ENCODE peak calls at places on chromosomes 12 and 14, in seven cellular contexts. One of them, this sample, is unnamed.

GRCh38 chr12:130499474-130499873 is 161.8 kb downstream of the PIWIL1 start:
- DNase-seq in AG10803: no peak
- DNase-seq in HFFc6: no peak
- DNase-seq in nephron progenitor cell: no peak
- DNase-seq in H9: no peak
- DNase-seq in cardiac muscle cell: no peak
- DNase-seq in heart right ventricle: no peak
- DNase-seq in this sample: no peak

GRCh38 chr14:102188187-102188586 is 48.5 kb downstream of the WDR20 start:
- DNase-seq in AG10803: no peak
- DNase-seq in HFFc6: no peak
- DNase-seq in nephron progenitor cell: no peak
- DNase-seq in H9: no peak
- DNase-seq in cardiac muscle cell: no peak
- DNase-seq in heart right ventricle: no peak
- DNase-seq in this sample: no peak

GRCh38 chr14:67166450-67166853 is 22.8 kb upstream of the GARIN2 start:
- DNase-seq in AG10803: peak; percentile 55
- DNase-seq in HFFc6: peak; percentile 54
- DNase-seq in nephron progenitor cell: peak; percentile 24
- DNase-seq in H9: no peak
- DNase-seq in cardiac muscle cell: peak; percentile 43
- DNase-seq in heart right ventricle: peak; percentile 16
- DNase-seq in this sample: no peak

GRCh38 chr12:90295858-90296257 is 587.2 kb upstream of the ATP2B1 start:
- DNase-seq in AG10803: no peak
- DNase-seq in HFFc6: no peak
- DNase-seq in nephron progenitor cell: no peak
- DNase-seq in H9: no peak
- DNase-seq in cardiac muscle cell: no peak
- DNase-seq in heart right ventricle: no peak
- DNase-seq in this sample: no peak

GRCh38 chr12:124480469-124481256 is 86.7 kb downstream of the NCOR2 start:
- DNase-seq in AG10803: peak; percentile 52
- DNase-seq in HFFc6: peak; percentile 86
- DNase-seq in nephron progenitor cell: no peak
- DNase-seq in H9: no peak
- DNase-seq in cardiac muscle cell: peak; percentile 20
- DNase-seq in heart right ventricle: no peak
- DNase-seq in this sample: no peak

GRCh38 chr14:58794993-58795762 is 157.4 kb downstream of the DACT1 start:
- DNase-seq in AG10803: no peak
- DNase-seq in HFFc6: no peak
- DNase-seq in nephron progenitor cell: no peak
- DNase-seq in H9: no peak
- DNase-seq in cardiac muscle cell: no peak
- DNase-seq in heart right ventricle: no peak
- DNase-seq in this sample: no peak

GRCh38 chr14:60734465-60735242 is at the start of gene MNAT1:
- DNase-seq in AG10803: peak; percentile 87
- DNase-seq in HFFc6: peak; percentile 77
- DNase-seq in nephron progenitor cell: peak; percentile 79
- DNase-seq in H9: peak; percentile 88
- DNase-seq in cardiac muscle cell: peak; percentile 86
- DNase-seq in heart right ventricle: peak; percentile 76
- DNase-seq in this sample: peak; percentile 50

GRCh38 chr12:3597526-3598210 is 106.7 kb downstream of the PRMT8 start:
- DNase-seq in AG10803: no peak
- DNase-seq in HFFc6: no peak
- DNase-seq in nephron progenitor cell: no peak
- DNase-seq in H9: no peak
- DNase-seq in cardiac muscle cell: no peak
- DNase-seq in heart right ventricle: no peak
- DNase-seq in this sample: no peak

GRCh38 chr14:102020058-102020971 is 55.9 kb downstream of the DYNC1H1 start:
- DNase-seq in AG10803: peak; percentile 91
- DNase-seq in HFFc6: peak; percentile 85
- DNase-seq in nephron progenitor cell: no peak
- DNase-seq in H9: no peak
- DNase-seq in cardiac muscle cell: no peak
- DNase-seq in heart right ventricle: no peak
- DNase-seq in this sample: peak; percentile 57

GRCh38 chr12:104863549-104863948 is 94.5 kb downstream of the SLC41A2 start:
- DNase-seq in AG10803: peak; percentile 71
- DNase-seq in HFFc6: peak; percentile 12
- DNase-seq in nephron progenitor cell: no peak
- DNase-seq in H9: no peak
- DNase-seq in cardiac muscle cell: no peak
- DNase-seq in heart right ventricle: no peak
- DNase-seq in this sample: peak; percentile 24

GRCh38 chr12:1800646-1801284 is 19.6 kb upstream of the LRTM2 start:
- DNase-seq in AG10803: no peak
- DNase-seq in HFFc6: peak; percentile 21
- DNase-seq in nephron progenitor cell: peak; percentile 51
- DNase-seq in H9: peak; percentile 73
- DNase-seq in cardiac muscle cell: peak; percentile 81
- DNase-seq in heart right ventricle: no peak
- DNase-seq in this sample: no peak
- TF ChIP-seq CTCF in AG10803: peak; percentile 30
- TF ChIP-seq CTCF in HFFc6: peak; percentile 60
- TF ChIP-seq CTCF in nephron progenitor cell: peak; percentile 47
- TF ChIP-seq CTCF in H9: peak; percentile 56
- TF ChIP-seq CTCF in cardiac muscle cell: peak; percentile 36
- TF ChIP-seq CTCF in heart right ventricle: peak; percentile 42
- TF ChIP-seq CTCF in this sample: no peak

GRCh38 chr12:63068857-63069442 is 82.1 kb downstream of the AVPR1A start:
- DNase-seq in AG10803: peak; percentile 65
- DNase-seq in HFFc6: peak; percentile 68
- DNase-seq in nephron progenitor cell: no peak
- DNase-seq in H9: no peak
- DNase-seq in cardiac muscle cell: peak; percentile 55
- DNase-seq in heart right ventricle: peak; percentile 6
- DNase-seq in this sample: peak; percentile 48
- TF ChIP-seq CTCF in AG10803: peak; percentile 61
- TF ChIP-seq CTCF in HFFc6: peak; percentile 84
- TF ChIP-seq CTCF in nephron progenitor cell: peak; percentile 61
- TF ChIP-seq CTCF in H9: peak; percentile 82
- TF ChIP-seq CTCF in cardiac muscle cell: peak; percentile 58
- TF ChIP-seq CTCF in heart right ventricle: peak; percentile 73
- TF ChIP-seq CTCF in this sample: peak; percentile 52

GRCh38 chr12:48980389-48980952 is 2.3 kb downstream of the WNT1 start:
- DNase-seq in AG10803: no peak
- DNase-seq in HFFc6: no peak
- DNase-seq in nephron progenitor cell: no peak
- DNase-seq in H9: peak; percentile 88
- DNase-seq in cardiac muscle cell: no peak
- DNase-seq in heart right ventricle: no peak
- DNase-seq in this sample: no peak
- TF ChIP-seq CTCF in AG10803: no peak
- TF ChIP-seq CTCF in HFFc6: no peak
- TF ChIP-seq CTCF in nephron progenitor cell: no peak
- TF ChIP-seq CTCF in H9: peak; percentile 59
- TF ChIP-seq CTCF in cardiac muscle cell: peak; percentile 3
- TF ChIP-seq CTCF in heart right ventricle: no peak
- TF ChIP-seq CTCF in this sample: no peak

GRCh38 chr12:122063691-122064033 is 14.9 kb upstream of the MLXIP start:
- DNase-seq in AG10803: no peak
- DNase-seq in HFFc6: no peak
- DNase-seq in nephron progenitor cell: no peak
- DNase-seq in H9: peak; percentile 80
- DNase-seq in cardiac muscle cell: no peak
- DNase-seq in heart right ventricle: peak; percentile 17
- DNase-seq in this sample: no peak

GRCh38 chr12:122064780-122065588 is 13.6 kb upstream of the MLXIP start:
- DNase-seq in AG10803: peak; percentile 82
- DNase-seq in HFFc6: peak; percentile 76
- DNase-seq in nephron progenitor cell: peak; percentile 76
- DNase-seq in H9: peak; percentile 86
- DNase-seq in cardiac muscle cell: peak; percentile 74
- DNase-seq in heart right ventricle: no peak
- DNase-seq in this sample: peak; percentile 71

GRCh38 chr12:122062832-122063690 is 15.5 kb upstream of the MLXIP start:
- DNase-seq in AG10803: peak; percentile 62
- DNase-seq in HFFc6: peak; percentile 27
- DNase-seq in nephron progenitor cell: peak; percentile 45
- DNase-seq in H9: peak; percentile 77
- DNase-seq in cardiac muscle cell: no peak
- DNase-seq in heart right ventricle: peak; percentile 41
- DNase-seq in this sample: no peak

GRCh38 chr12:122061253-122061652 is 17.3 kb upstream of the MLXIP start:
- DNase-seq in AG10803: no peak
- DNase-seq in HFFc6: no peak
- DNase-seq in nephron progenitor cell: no peak
- DNase-seq in H9: no peak
- DNase-seq in cardiac muscle cell: no peak
- DNase-seq in heart right ventricle: no peak
- DNase-seq in this sample: no peak

GRCh38 chr12:122064034-122064777 is 14.3 kb upstream of the MLXIP start:
- DNase-seq in AG10803: peak; percentile 90
- DNase-seq in HFFc6: peak; percentile 66
- DNase-seq in nephron progenitor cell: peak; percentile 81
- DNase-seq in H9: peak; percentile 100
- DNase-seq in cardiac muscle cell: peak; percentile 96
- DNase-seq in heart right ventricle: peak; percentile 91
- DNase-seq in this sample: peak; percentile 88
- TF ChIP-seq CTCF in AG10803: peak; percentile 31
- TF ChIP-seq CTCF in HFFc6: peak; percentile 58
- TF ChIP-seq CTCF in nephron progenitor cell: peak; percentile 55
- TF ChIP-seq CTCF in H9: peak; percentile 73
- TF ChIP-seq CTCF in cardiac muscle cell: peak; percentile 71
- TF ChIP-seq CTCF in heart right ventricle: peak; percentile 64
- TF ChIP-seq CTCF in this sample: peak; percentile 54

GRCh38 chr12:49633703-49634311 is 10.4 kb downstream of the PRPF40B start:
- DNase-seq in AG10803: no peak
- DNase-seq in HFFc6: no peak
- DNase-seq in nephron progenitor cell: no peak
- DNase-seq in H9: no peak
- DNase-seq in cardiac muscle cell: no peak
- DNase-seq in heart right ventricle: no peak
- DNase-seq in this sample: no peak

GRCh38 chr12:49632401-49632800 is 9.0 kb downstream of the PRPF40B start:
- DNase-seq in AG10803: no peak
- DNase-seq in HFFc6: no peak
- DNase-seq in nephron progenitor cell: no peak
- DNase-seq in H9: no peak
- DNase-seq in cardiac muscle cell: no peak
- DNase-seq in heart right ventricle: no peak
- DNase-seq in this sample: no peak

GRCh38 chr12:49632986-49633702 is 9.8 kb downstream of the PRPF40B start:
- DNase-seq in AG10803: no peak
- DNase-seq in HFFc6: no peak
- DNase-seq in nephron progenitor cell: no peak
- DNase-seq in H9: no peak
- DNase-seq in cardiac muscle cell: no peak
- DNase-seq in heart right ventricle: no peak
- DNase-seq in this sample: no peak

GRCh38 chr12:49627752-49628360 is 4.5 kb downstream of the PRPF40B start:
- DNase-seq in AG10803: peak; percentile 45
- DNase-seq in HFFc6: peak; percentile 44
- DNase-seq in nephron progenitor cell: no peak
- DNase-seq in H9: no peak
- DNase-seq in cardiac muscle cell: no peak
- DNase-seq in heart right ventricle: no peak
- DNase-seq in this sample: no peak

GRCh38 chr12:49631336-49631907 is 8.1 kb downstream of the PRPF40B start:
- DNase-seq in AG10803: no peak
- DNase-seq in HFFc6: no peak
- DNase-seq in nephron progenitor cell: no peak
- DNase-seq in H9: no peak
- DNase-seq in cardiac muscle cell: no peak
- DNase-seq in heart right ventricle: peak; percentile 3
- DNase-seq in this sample: no peak
- TF ChIP-seq CTCF in AG10803: no peak
- TF ChIP-seq CTCF in HFFc6: peak; percentile 23
- TF ChIP-seq CTCF in nephron progenitor cell: no peak
- TF ChIP-seq CTCF in H9: peak; percentile 35
- TF ChIP-seq CTCF in cardiac muscle cell: no peak
- TF ChIP-seq CTCF in heart right ventricle: no peak
- TF ChIP-seq CTCF in this sample: no peak

DNA sequence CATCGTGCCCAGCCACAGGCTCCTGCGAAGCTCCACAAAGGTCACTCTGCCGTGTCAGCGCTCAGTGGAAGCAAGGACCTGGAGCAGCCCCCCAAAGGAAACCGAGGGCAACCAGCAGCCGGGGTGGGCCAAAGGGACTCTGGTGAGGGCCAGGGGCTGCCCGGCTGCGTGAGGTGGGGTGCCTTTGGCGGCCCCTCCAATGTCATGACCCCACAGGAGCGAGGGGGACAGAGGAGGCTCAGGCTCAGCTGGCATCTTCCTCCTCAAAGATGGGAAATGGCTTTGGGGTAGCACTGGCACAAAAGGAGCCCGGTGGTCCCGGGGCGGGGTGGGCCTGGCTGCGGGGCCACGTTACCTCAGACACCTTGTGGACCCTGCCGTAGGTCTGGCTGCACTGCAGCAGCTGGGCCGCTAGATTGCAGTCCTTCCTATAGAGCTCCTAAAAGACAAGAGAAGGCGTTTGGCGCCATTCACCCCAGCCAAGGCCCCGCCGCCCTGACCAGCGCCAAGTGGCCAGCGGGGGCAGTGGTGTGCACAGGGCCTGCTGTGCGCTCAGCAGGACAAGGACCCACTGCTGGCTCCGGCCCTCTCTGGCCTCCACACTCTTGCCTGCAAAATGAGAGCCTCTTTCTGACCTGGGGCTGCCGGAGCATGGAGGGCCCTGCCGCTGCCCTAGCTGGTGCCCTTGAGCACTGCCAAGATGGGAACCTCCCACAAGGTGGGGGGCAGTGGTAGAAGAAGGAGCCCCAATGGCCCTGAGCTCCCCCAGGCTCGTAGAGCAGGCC is 46.9 kb downstream of the BEGAIN start:
- DNase-seq in AG10803: no peak
- DNase-seq in HFFc6: no peak
- DNase-seq in nephron progenitor cell: peak; percentile 66
- DNase-seq in H9: peak; percentile 74
- DNase-seq in cardiac muscle cell: peak; percentile 35
- DNase-seq in heart right ventricle: no peak
- DNase-seq in this sample: no peak
- TF ChIP-seq CTCF in AG10803: no peak
- TF ChIP-seq CTCF in HFFc6: peak; percentile 63
- TF ChIP-seq CTCF in nephron progenitor cell: peak; percentile 59
- TF ChIP-seq CTCF in H9: peak; percentile 72
- TF ChIP-seq CTCF in cardiac muscle cell: peak; percentile 33
- TF ChIP-seq CTCF in heart right ventricle: no peak
- TF ChIP-seq CTCF in this sample: peak; percentile 23

GRCh38 chr12:12915654-12916053 is 24.3 kb downstream of the GPRC5A start:
- DNase-seq in AG10803: no peak
- DNase-seq in HFFc6: no peak
- DNase-seq in nephron progenitor cell: no peak
- DNase-seq in H9: peak; percentile 84
- DNase-seq in cardiac muscle cell: no peak
- DNase-seq in heart right ventricle: no peak
- DNase-seq in this sample: no peak
- TF ChIP-seq CTCF in AG10803: no peak
- TF ChIP-seq CTCF in HFFc6: no peak
- TF ChIP-seq CTCF in nephron progenitor cell: no peak
- TF ChIP-seq CTCF in H9: no peak
- TF ChIP-seq CTCF in cardiac muscle cell: no peak
- TF ChIP-seq CTCF in heart right ventricle: no peak
- TF ChIP-seq CTCF in this sample: no peak

GRCh38 chr12:19507823-19508222 is 68.5 kb downstream of the AEBP2 start:
- DNase-seq in AG10803: peak; percentile 57
- DNase-seq in HFFc6: peak; percentile 27
- DNase-seq in nephron progenitor cell: no peak
- DNase-seq in H9: no peak
- DNase-seq in cardiac muscle cell: no peak
- DNase-seq in heart right ventricle: no peak
- DNase-seq in this sample: no peak
- TF ChIP-seq CTCF in AG10803: peak; percentile 55
- TF ChIP-seq CTCF in HFFc6: peak; percentile 56
- TF ChIP-seq CTCF in nephron progenitor cell: no peak
- TF ChIP-seq CTCF in H9: no peak
- TF ChIP-seq CTCF in cardiac muscle cell: peak; percentile 39
- TF ChIP-seq CTCF in heart right ventricle: peak; percentile 63
- TF ChIP-seq CTCF in this sample: peak; percentile 42